ENCODE peak calls at places on chromosomes 13 and 19, in nine cellular contexts. U is right atrium auricular region, F is tibial artery, O is activated T-cell treated with anti-CD3 and anti-CD28 coated beads for 1 hour, D is pancreas, S is HTR-8/SVneo, C is ureter, B is NAMALWA, H is T-helper 2 cell. Y is an unnamed sample.

GRCh38 chr13:108835082-108835481 is 205.7 kb downstream of the MYO16 start:
- DNase-seq in U (no peak), F (no peak), O (no peak), D (no peak), S (no peak), C (no peak), B (no peak), H (no peak), Y (no peak)

GRCh38 chr19:2962018-2962670 is 15.2 kb upstream of the TLE6 start:
- DNase-seq in U (peak; percentile 70), F (no peak), O (peak; percentile 11), D (peak; percentile 65), S (peak; percentile 46), C (no peak), B (peak; percentile 88), H (peak; percentile 64), Y (no peak)

GRCh38 chr13:57631607-57632275 is at the start of gene PCDH17:
- DNase-seq in U (peak; percentile 62), F (peak; percentile 70), O (no peak), D (peak; percentile 27), S (peak; percentile 2), C (no peak), B (no peak), H (peak; percentile 37), Y (peak; percentile 37)

GRCh38 chr19:10641248-10641647 is 12.9 kb upstream of the ILF3 start:
- DNase-seq in U (no peak), F (no peak), O (no peak), D (no peak), S (no peak), C (no peak), B (no peak), H (no peak), Y (no peak)

GRCh38 chr19:10292789-10293636 is 3.3 kb downstream of the ICAM5 start:
- DNase-seq in U (no peak), F (no peak), O (no peak), D (no peak), S (no peak), C (no peak), B (no peak), H (peak; percentile 34), Y (no peak)

GRCh38 chr13:50910483-50910805 is 853 bp downstream of the RNASEH2B start:
- DNase-seq in U (no peak), F (peak; percentile 77), O (no peak), D (no peak), S (peak; percentile 18), C (no peak), B (no peak), H (no peak), Y (no peak)

GRCh38 chr13:28181413-28181812 is 43.1 kb downstream of the PAN3 start:
- DNase-seq in U (no peak), F (no peak), O (no peak), D (no peak), S (peak; percentile 32), C (no peak), B (no peak), H (no peak), Y (no peak)

GRCh38 chr13:75836441-75836840 is 200.3 kb downstream of the LMO7 start:
- DNase-seq in U (no peak), F (no peak), O (no peak), D (peak; percentile 63), S (no peak), C (peak; percentile 54), B (no peak), H (no peak), Y (no peak)

GRCh38 chr19:51548891-51549305 is 17.4 kb upstream of the SIGLEC6 start:
- DNase-seq in U (peak; percentile 16), F (no peak), O (no peak), D (no peak), S (no peak), C (no peak), B (no peak), H (no peak), Y (no peak)

GRCh38 chr13:82717249-82717648 is 1165.0 kb downstream of the SLITRK1 start:
- DNase-seq in U (no peak), F (no peak), O (no peak), D (no peak), S (no peak), C (no peak), B (no peak), H (no peak), Y (no peak)

GRCh38 chr19:246551-246950 is 44.7 kb downstream of the PLPP2 start:
- DNase-seq in U (no peak), F (no peak), O (no peak), D (peak; percentile 29), S (no peak), C (no peak), B (peak; percentile 55), H (peak; percentile 22), Y (peak; percentile 69)

GRCh38 chr13:27851049-27851448 is 58.8 kb downstream of the GSX1 start:
- DNase-seq in U (no peak), F (no peak), O (no peak), D (no peak), S (no peak), C (no peak), B (no peak), H (no peak), Y (no peak)

GRCh38 chr13:112828082-112828699 is 138.4 kb downstream of the ATP11A start:
- DNase-seq in U (no peak), F (no peak), O (no peak), D (no peak), S (no peak), C (no peak), B (peak; percentile 75), H (no peak), Y (no peak)

GRCh38 chr13:21478881-21479808 is 20.0 kb upstream of the ZDHHC20 start:
- DNase-seq in U (no peak), F (no peak), O (no peak), D (peak; percentile 41), S (no peak), C (peak; percentile 58), B (peak; percentile 85), H (peak; percentile 75), Y (no peak)

GRCh38 chr13:98180092-98180491 is 3.0 kb upstream of the RNF113B start:
- DNase-seq in U (no peak), F (no peak), O (no peak), D (no peak), S (no peak), C (no peak), B (no peak), H (no peak), Y (no peak)

GRCh38 chr19:7224205-7224833 is 69.9 kb downstream of the INSR start:
- DNase-seq in U (peak; percentile 68), F (peak; percentile 77), O (no peak), D (peak; percentile 82), S (no peak), C (peak; percentile 55), B (no peak), H (no peak), Y (no peak)

GRCh38 chr13:113815151-113816058 is 48.5 kb downstream of the GAS6 start:
- DNase-seq in U (no peak), F (no peak), O (no peak), D (no peak), S (no peak), C (no peak), B (peak; percentile 95), H (peak; percentile 72), Y (no peak)

GRCh38 chr19:55344444-55344843 is 4.8 kb downstream of the KMT5C start:
- DNase-seq in U (no peak), F (no peak), O (no peak), D (no peak), S (no peak), C (peak; percentile 72), B (no peak), H (no peak), Y (no peak)

GRCh38 chr19:47726467-47726866 is 13.2 kb downstream of the EHD2 start:
- DNase-seq in U (no peak), F (no peak), O (no peak), D (no peak), S (no peak), C (no peak), B (no peak), H (no peak), Y (no peak)

GRCh38 chr19:58571575-58571947 is 1.6 kb downstream of the MZF1 start:
- DNase-seq in U (no peak), F (peak; percentile 62), O (no peak), D (peak; percentile 25), S (no peak), C (no peak), B (no peak), H (no peak), Y (peak; percentile 49)

GRCh38 chr13:60229708-60230272 is 66.1 kb upstream of the DIAPH3 start:
- DNase-seq in U (no peak), F (no peak), O (no peak), D (no peak), S (no peak), C (no peak), B (no peak), H (peak; percentile 77), Y (no peak)

GRCh38 chr13:54210397-54211050 is 1181.9 kb downstream of the OLFM4 start:
- DNase-seq in U (no peak), F (no peak), O (no peak), D (no peak), S (no peak), C (no peak), B (no peak), H (no peak), Y (no peak)

GRCh38 chr19:49949735-49950589 is 11.0 kb downstream of the SIGLEC11 start:
- DNase-seq in U (no peak), F (no peak), O (no peak), D (no peak), S (no peak), C (no peak), B (no peak), H (no peak), Y (peak; percentile 24)

GRCh38 chr13:36084131-36084530 is 47.1 kb downstream of the DCLK1 start:
- DNase-seq in U (no peak), F (no peak), O (no peak), D (no peak), S (no peak), C (no peak), B (no peak), H (no peak), Y (no peak)

GRCh38 chr19:51029718-51030117 is 3.3 kb upstream of the KLK11 start:
- DNase-seq in U (no peak), F (no peak), O (no peak), D (no peak), S (no peak), C (no peak), B (peak; percentile 51), H (no peak), Y (no peak)

GRCh38 chr13:110552767-110553166 is 8.8 kb downstream of the RAB20 start:
- DNase-seq in U (no peak), F (no peak), O (no peak), D (no peak), S (no peak), C (no peak), B (no peak), H (no peak), Y (no peak)

GRCh38 chr19:55289117-55289796 is 5.5 kb downstream of the BRSK1 start:
- DNase-seq in U (no peak), F (no peak), O (no peak), D (no peak), S (no peak), C (no peak), B (no peak), H (no peak), Y (no peak)

GRCh38 chr13:114313061-114313860 is 1.0 kb upstream of the CHAMP1 start:
- DNase-seq in U (no peak), F (no peak), O (no peak), D (no peak), S (no peak), C (no peak), B (peak; percentile 73), H (peak; percentile 57), Y (no peak)

GRCh38 chr13:25501231-25501630 is 129.5 kb downstream of the ATP8A2 start:
- DNase-seq in U (no peak), F (no peak), O (no peak), D (no peak), S (no peak), C (no peak), B (no peak), H (no peak), Y (no peak)